ENCODE peak calls at places on chromosomes 12 and 14, in six cellular contexts. One of them, this sample, is unnamed.

GRCh38 chr14:30874120-30874998 is at the start of gene COCH:
- DNase-seq in IMR-90: no peak
- DNase-seq in mesendoderm: peak; percentile 79
- DNase-seq in mesenchymal stem cell: no peak
- DNase-seq in H9: peak; percentile 61
- DNase-seq in H1: no peak
- DNase-seq in this sample: peak; percentile 56

GRCh38 chr14:51328089-51328941 is 88.3 kb downstream of the TMX1 start:
- DNase-seq in IMR-90: peak; percentile 82
- DNase-seq in mesendoderm: peak; percentile 25
- DNase-seq in mesenchymal stem cell: peak; percentile 77
- DNase-seq in H9: no peak
- DNase-seq in H1: no peak
- DNase-seq in this sample: no peak

GRCh38 chr12:54221402-54221984 is 32.7 kb upstream of the SMUG1 start:
- DNase-seq in IMR-90: no peak
- DNase-seq in mesendoderm: no peak
- DNase-seq in mesenchymal stem cell: no peak
- DNase-seq in H9: no peak
- DNase-seq in H1: no peak
- DNase-seq in this sample: no peak

GRCh38 chr14:89013098-89013504 is 188.7 kb downstream of the TTC8 start:
- DNase-seq in IMR-90: peak; percentile 11
- DNase-seq in mesendoderm: peak; percentile 88
- DNase-seq in mesenchymal stem cell: peak; percentile 32
- DNase-seq in H9: peak; percentile 73
- DNase-seq in H1: no peak
- DNase-seq in this sample: no peak

GRCh38 chr14:20684662-20685456 is 499 bp downstream of the RNASE4 start:
- DNase-seq in IMR-90: peak; percentile 43
- DNase-seq in mesendoderm: peak; percentile 82
- DNase-seq in mesenchymal stem cell: peak; percentile 70
- DNase-seq in H9: peak; percentile 68
- DNase-seq in H1: no peak
- DNase-seq in this sample: no peak

GRCh38 chr12:68381476-68381875 is 49.3 kb upstream of the MDM1 start:
- DNase-seq in IMR-90: no peak
- DNase-seq in mesendoderm: peak; percentile 56
- DNase-seq in mesenchymal stem cell: no peak
- DNase-seq in H9: no peak
- DNase-seq in H1: no peak
- DNase-seq in this sample: no peak

GRCh38 chr12:118377891-118378470 is 1.6 kb downstream of the SUDS3 start:
- DNase-seq in IMR-90: peak; percentile 44
- DNase-seq in mesendoderm: peak; percentile 55
- DNase-seq in mesenchymal stem cell: peak; percentile 68
- DNase-seq in H9: peak; percentile 47
- DNase-seq in H1: no peak
- DNase-seq in this sample: peak; percentile 68

GRCh38 chr14:67429651-67430205 is 17.8 kb upstream of the PLEK2 start:
- DNase-seq in IMR-90: no peak
- DNase-seq in mesendoderm: no peak
- DNase-seq in mesenchymal stem cell: no peak
- DNase-seq in H9: no peak
- DNase-seq in H1: no peak
- DNase-seq in this sample: no peak

GRCh38 chr14:102622262-102622885 is 29.9 kb downstream of the RCOR1 start:
- DNase-seq in IMR-90: no peak
- DNase-seq in mesendoderm: peak; percentile 46
- DNase-seq in mesenchymal stem cell: no peak
- DNase-seq in H9: no peak
- DNase-seq in H1: no peak
- DNase-seq in this sample: no peak

GRCh38 chr12:32116897-32117296 is 10.2 kb downstream of the BICD1 start:
- DNase-seq in IMR-90: peak; percentile 65
- DNase-seq in mesendoderm: no peak
- DNase-seq in mesenchymal stem cell: peak; percentile 61
- DNase-seq in H9: peak; percentile 0
- DNase-seq in H1: no peak
- DNase-seq in this sample: no peak

GRCh38 chr14:60344751-60345150 is 95.7 kb downstream of the PPM1A start:
- DNase-seq in IMR-90: no peak
- DNase-seq in mesendoderm: no peak
- DNase-seq in mesenchymal stem cell: no peak
- DNase-seq in H9: no peak
- DNase-seq in H1: no peak
- DNase-seq in this sample: no peak

GRCh38 chr12:110658882-110659281 is 30.0 kb downstream of the HVCN1 start:
- DNase-seq in IMR-90: no peak
- DNase-seq in mesendoderm: no peak
- DNase-seq in mesenchymal stem cell: no peak
- DNase-seq in H9: no peak
- DNase-seq in H1: no peak
- DNase-seq in this sample: no peak

GRCh38 chr12:111645433-111645832 is 40.3 kb downstream of the BRAP start:
- DNase-seq in IMR-90: peak; percentile 71
- DNase-seq in mesendoderm: peak; percentile 17
- DNase-seq in mesenchymal stem cell: peak; percentile 46
- DNase-seq in H9: no peak
- DNase-seq in H1: no peak
- DNase-seq in this sample: no peak

GRCh38 chr14:61566537-61567225 is 128.6 kb upstream of the HIF1A start:
- DNase-seq in IMR-90: peak; percentile 76
- DNase-seq in mesendoderm: no peak
- DNase-seq in mesenchymal stem cell: peak; percentile 66
- DNase-seq in H9: no peak
- DNase-seq in H1: no peak
- DNase-seq in this sample: no peak

GRCh38 chr12:46884362-46884761 is 58.6 kb upstream of the SLC38A4 start:
- DNase-seq in IMR-90: no peak
- DNase-seq in mesendoderm: no peak
- DNase-seq in mesenchymal stem cell: no peak
- DNase-seq in H9: no peak
- DNase-seq in H1: no peak
- DNase-seq in this sample: no peak
- H2BK15ac ChIP-seq in IMR-90: no peak overlapping the region
- H2BK15ac ChIP-seq in mesendoderm: no peak overlapping the region
- H2BK15ac ChIP-seq in mesenchymal stem cell: no peak overlapping the region
- H2BK15ac ChIP-seq in H9: no peak overlapping the region
- H2BK15ac ChIP-seq in H1: no peak overlapping the region
- H2BK15ac ChIP-seq in this sample: no peak overlapping the region

DNA sequence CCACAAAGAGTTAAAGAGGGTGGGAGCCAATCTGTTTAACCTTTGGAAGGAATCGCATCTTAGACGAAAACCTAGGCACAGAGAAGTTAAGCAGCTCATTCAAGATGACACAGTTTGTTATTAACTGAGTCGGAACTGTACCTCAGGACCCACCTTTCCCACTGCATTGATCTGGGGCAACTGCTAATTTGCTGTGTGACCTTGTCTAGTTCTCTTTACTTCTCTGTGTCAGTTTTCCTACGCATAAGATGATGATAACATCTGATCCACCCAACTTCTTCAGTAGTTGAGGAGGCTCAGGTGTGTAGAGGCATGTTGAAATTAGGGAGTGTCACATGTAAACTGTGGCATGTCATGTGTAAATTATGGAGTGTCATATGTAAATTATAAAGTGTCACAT is 186.2 kb downstream of the ZFP36L1 start:
- DNase-seq in IMR-90: no peak
- DNase-seq in mesendoderm: no peak
- DNase-seq in mesenchymal stem cell: no peak
- DNase-seq in H9: no peak
- DNase-seq in H1: no peak
- DNase-seq in this sample: no peak
- H3K27ac ChIP-seq in IMR-90: peak overlapping the region; percentile 77
- H3K27ac ChIP-seq in mesendoderm: no peak overlapping the region
- H3K27ac ChIP-seq in mesenchymal stem cell: no peak overlapping the region
- H3K27ac ChIP-seq in H9: no peak overlapping the region
- H3K27ac ChIP-seq in H1: no peak overlapping the region
- H3K27ac ChIP-seq in this sample: no peak overlapping the region

DNA sequence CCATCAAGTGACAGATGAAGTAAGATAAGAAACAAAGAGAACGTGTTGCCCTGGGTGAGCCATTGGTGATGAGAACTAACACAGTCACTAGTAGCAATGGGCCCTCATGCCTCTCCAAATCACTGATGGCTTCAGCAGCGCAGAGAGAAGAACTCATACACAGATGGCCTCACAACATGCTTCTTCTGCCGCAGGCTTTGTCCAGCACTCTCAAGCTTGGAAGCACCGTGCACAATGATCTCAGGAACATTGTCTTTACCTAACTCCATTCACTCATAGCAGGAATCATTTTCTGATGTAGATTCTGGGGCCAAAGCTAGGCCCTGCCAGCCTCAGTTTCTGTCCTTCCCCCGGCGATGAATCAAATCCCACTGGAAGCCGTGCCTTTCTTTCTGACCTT is 252.8 kb downstream of the DPF3 start:
- DNase-seq in IMR-90: no peak
- DNase-seq in mesendoderm: no peak
- DNase-seq in mesenchymal stem cell: no peak
- DNase-seq in H9: no peak
- DNase-seq in H1: no peak
- DNase-seq in this sample: no peak
- H2BK15ac ChIP-seq in IMR-90: peak overlapping the region; percentile 87
- H2BK15ac ChIP-seq in mesendoderm: no peak overlapping the region
- H2BK15ac ChIP-seq in mesenchymal stem cell: no peak overlapping the region
- H2BK15ac ChIP-seq in H9: no peak overlapping the region
- H2BK15ac ChIP-seq in H1: no peak overlapping the region
- H2BK15ac ChIP-seq in this sample: no peak overlapping the region

DNA sequence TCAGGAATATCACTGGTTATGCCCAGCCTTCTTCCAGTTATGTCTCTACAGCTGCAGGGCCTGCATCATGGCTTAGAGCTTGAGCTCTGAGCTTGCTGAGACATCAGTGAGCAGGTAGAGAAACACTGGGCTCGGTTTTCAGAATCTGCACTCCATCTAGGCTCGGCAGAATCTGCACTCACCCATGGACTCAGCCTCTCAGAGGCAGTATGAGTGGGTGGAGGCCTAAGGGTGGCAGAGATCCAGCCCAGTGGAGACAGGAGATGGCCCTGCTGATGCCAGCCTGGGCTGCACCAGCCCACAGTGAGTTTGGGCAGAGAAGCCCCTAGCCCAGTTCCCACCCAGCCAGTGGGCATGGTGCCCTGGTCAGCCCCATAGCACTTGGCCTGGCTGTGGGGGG is 12.8 kb downstream of the KRT80 start:
- DNase-seq in IMR-90: no peak
- DNase-seq in mesendoderm: no peak
- DNase-seq in mesenchymal stem cell: no peak
- DNase-seq in H9: no peak
- DNase-seq in H1: no peak
- DNase-seq in this sample: no peak
- H3K27ac ChIP-seq in IMR-90: no peak overlapping the region
- H3K27ac ChIP-seq in mesendoderm: no peak overlapping the region
- H3K27ac ChIP-seq in mesenchymal stem cell: no peak overlapping the region
- H3K27ac ChIP-seq in H9: no peak overlapping the region
- H3K27ac ChIP-seq in H1: no peak overlapping the region
- H3K27ac ChIP-seq in this sample: no peak overlapping the region

GRCh38 chr14:90654831-90655276 is 161.4 kb downstream of the TTC7B start:
- DNase-seq in IMR-90: peak; percentile 74
- DNase-seq in mesendoderm: no peak
- DNase-seq in mesenchymal stem cell: no peak
- DNase-seq in H9: no peak
- DNase-seq in H1: no peak
- DNase-seq in this sample: no peak
- H2BK15ac ChIP-seq in IMR-90: no peak overlapping the region
- H2BK15ac ChIP-seq in mesendoderm: no peak overlapping the region
- H2BK15ac ChIP-seq in mesenchymal stem cell: no peak overlapping the region
- H2BK15ac ChIP-seq in H9: no peak overlapping the region
- H2BK15ac ChIP-seq in H1: no peak overlapping the region
- H2BK15ac ChIP-seq in this sample: no peak overlapping the region